ENCODE peak calls at places on chromosomes 11 and 22, in eight cellular contexts. M, N, U, G, S, C, L and E are unnamed samples.

GRCh38 chr11:113949891-113950290 is 25.0 kb upstream of the HTR3A start:
- DNase-seq in G (no peak), N (no peak), M (no peak), S (no peak), C (no peak), L (no peak), U (no peak), E (no peak)

GRCh38 chr11:11072067-11072466 is 214.2 kb upstream of the ZBED5 start:
- DNase-seq in L (no peak), C (no peak), G (no peak), S (no peak), N (no peak), U (no peak), M (no peak), E (no peak)

GRCh38 chr11:66124564-66124963 is 54.5 kb downstream of the PACS1 start:
- DNase-seq in G (no peak), M (no peak), L (no peak), N (peak), S (no peak), C (peak), U (no peak), E (no peak)

GRCh38 chr22:46730568-46731245 is 7.3 kb downstream of the CERK start:
- DNase-seq in G (no peak), U (no peak), N (no peak), C (no peak), M (no peak), L (no peak), S (no peak), E (no peak)

GRCh38 chr22:30297276-30298004 is 8.1 kb upstream of the CASTOR1 start:
- DNase-seq in N (no peak), M (no peak), U (no peak), L (no peak), G (no peak), S (no peak), C (no peak), E (no peak)

GRCh38 chr11:77117485-77117884 is 10.6 kb upstream of the MYO7A start:
- DNase-seq in U (no peak), N (no peak), S (no peak), C (no peak), G (no peak), M (peak), L (no peak), E (no peak)

GRCh38 chr22:28819253-28820096 is 19.1 kb upstream of the XBP1 start:
- DNase-seq in L (no peak), C (no peak), N (no peak), M (no peak), S (no peak), G (no peak), U (no peak), E (peak)

GRCh38 chr11:58786693-58787092 is 55.0 kb upstream of the GLYAT start:
- DNase-seq in M (no peak), U (no peak), G (no peak), L (no peak), N (peak), C (no peak), S (no peak), E (no peak)